ENCODE peak calls at places on chromosomes 13 and 19, in five cellular contexts. J is ovary, H is stomach, Y is transverse colon, Q is breast epithelium. F is an unnamed sample.

GRCh38 chr13:43009506-43009905 is 13.9 kb upstream of the DNAJC15 start:
- DNase-seq in H (no peak), Y (no peak), Q (no peak), J (no peak), F (no peak)

GRCh38 chr13:46134961-46135522 is 30.2 kb upstream of the CPB2 start:
- DNase-seq in H (peak; percentile 47), Y (no peak), Q (peak; percentile 64), J (no peak), F (no peak)

GRCh38 chr13:32538234-32538620 is 368 bp downstream of the N4BP2L2 start:
- DNase-seq in Y (no peak), Q (peak; percentile 26), J (peak; percentile 62), H (peak; percentile 63), F (peak; percentile 55)

GRCh38 chr19:11338164-11338563 is 1.3 kb downstream of the RAB3D start:
- DNase-seq in H (no peak), J (no peak), Q (no peak), Y (peak; percentile 54), F (no peak)

GRCh38 chr13:87680298-87680697 is 9.1 kb downstream of the SLITRK5 start:
- DNase-seq in Q (no peak), Y (no peak), J (no peak), H (no peak), F (no peak)

GRCh38 chr19:17553256-17553655 is 2.2 kb upstream of the COLGALT1 start:
- DNase-seq in Q (peak; percentile 52), Y (peak; percentile 46), H (no peak), J (peak; percentile 60), F (peak; percentile 88)

GRCh38 chr13:94140027-94140426 is 339.5 kb downstream of the DCT start:
- DNase-seq in H (no peak), J (no peak), Q (no peak), Y (no peak), F (no peak)

GRCh38 chr13:73794755-73795154 is 339.4 kb downstream of the KLF12 start:
- DNase-seq in Q (no peak), Y (no peak), J (no peak), H (no peak), F (no peak)

GRCh38 chr13:97142452-97142851 is 79.7 kb upstream of the MBNL2 start:
- DNase-seq in Q (no peak), J (no peak), H (no peak), Y (peak; percentile 70), F (peak; percentile 67)

GRCh38 chr13:19818223-19818842 is 35.6 kb upstream of the PSPC1 start:
- DNase-seq in Y (peak; percentile 19), J (no peak), Q (no peak), H (peak; percentile 45), F (no peak)
- TF ChIP-seq CTCF in Y (no peak), J (no peak), Q (no peak), H (peak; percentile 21), F (peak; percentile 24)

DNA sequence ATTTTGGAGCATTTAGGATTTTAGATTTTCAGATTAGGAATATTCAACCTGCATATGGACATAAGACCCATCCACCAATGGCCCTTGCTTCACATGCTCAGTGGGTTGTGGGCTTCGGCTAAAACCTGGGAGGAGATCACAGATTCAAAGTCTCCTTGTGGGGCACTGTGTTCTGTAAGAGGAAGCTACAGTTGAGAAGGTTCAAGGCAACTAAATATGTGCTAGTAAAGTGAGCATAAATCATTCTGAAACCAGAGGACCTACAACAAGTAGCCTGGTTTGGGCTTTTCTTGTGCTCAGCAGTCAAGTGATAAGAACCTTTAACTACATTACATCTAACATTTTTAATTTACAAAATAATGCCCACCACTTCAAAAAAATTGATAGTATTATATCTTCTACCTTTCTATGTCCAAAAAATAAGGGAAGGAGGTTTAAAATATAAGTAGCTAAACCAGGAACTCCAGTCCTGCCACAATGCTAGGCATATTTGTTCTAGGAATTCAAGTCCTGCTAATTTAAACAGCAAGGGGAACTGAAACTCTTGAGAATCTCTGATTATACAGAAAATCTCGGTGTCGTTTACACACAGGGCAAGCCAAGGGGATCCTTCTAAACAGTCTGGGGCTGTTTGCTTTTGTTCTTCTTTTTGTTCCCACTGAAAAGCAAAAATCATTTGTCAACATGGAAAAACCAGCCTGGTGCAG is 36.6 kb downstream of the FOXO1 start:
- DNase-seq in Y (no peak), J (no peak), Q (no peak), H (no peak), F (no peak)
- H3K4me1 ChIP-seq in Y (peaks cover 18% of the 10 kb centered on the region), J (peaks cover 18% of the 10 kb centered on the region), Q (no peaks in the 10 kb centered on the region), H (no peaks in the 10 kb centered on the region), F (peaks cover 24% of the 10 kb centered on the region)

DNA sequence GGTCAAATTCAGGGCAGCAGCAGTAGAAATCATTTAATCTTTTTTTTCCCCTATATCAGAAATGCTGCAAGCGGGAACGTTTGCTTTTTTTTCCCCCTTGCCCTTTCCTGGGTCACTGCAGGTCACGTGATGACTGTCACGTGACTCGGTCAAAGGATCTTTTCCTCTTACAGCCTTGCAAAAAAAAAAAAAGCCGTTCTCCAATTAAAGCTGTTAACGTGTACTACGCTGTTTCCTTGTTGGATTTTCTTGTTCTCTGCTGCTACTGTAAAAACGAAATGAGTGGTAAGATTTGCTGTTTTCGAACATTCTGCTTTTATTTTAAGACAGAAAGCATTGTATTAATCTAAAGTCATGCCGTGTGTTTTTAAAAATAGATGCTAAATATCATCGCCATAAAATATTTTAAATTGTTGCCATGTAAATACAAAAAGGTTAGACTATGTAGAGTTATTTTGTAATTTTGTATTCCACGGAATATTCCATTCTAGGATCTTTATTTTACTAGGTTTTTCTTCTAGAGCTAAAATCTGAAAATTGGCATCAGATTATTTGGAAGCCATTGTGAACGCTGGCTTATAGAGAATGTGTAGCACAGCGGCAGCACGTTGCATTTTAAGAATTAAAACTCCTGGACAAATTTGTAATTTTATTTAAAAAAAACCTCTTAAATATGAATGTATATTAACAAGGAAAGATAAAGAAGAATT is 109.9 kb upstream of the MLNR start:
- DNase-seq in Q (peak; percentile 70), H (peak; percentile 78), Y (peak; percentile 87), J (peak; percentile 68), F (peak; percentile 80)
- TF ChIP-seq POLR2A in Q (no peak), H (no peak), Y (peak; percentile 29), J (no peak), F (peak; percentile 21)

GRCh38 chr13:109130093-109130835 is 500.9 kb downstream of the MYO16 start:
- DNase-seq in Y (no peak), J (no peak), Q (no peak), H (no peak), F (no peak)

GRCh38 chr13:109131698-109132257 is 502.4 kb downstream of the MYO16 start:
- DNase-seq in Y (no peak), Q (no peak), H (no peak), J (no peak), F (no peak)

GRCh38 chr13:109136873-109137272 is 507.5 kb downstream of the MYO16 start:
- DNase-seq in Y (no peak), J (no peak), H (no peak), Q (no peak), F (no peak)

GRCh38 chr13:109139346-109139745 is 509.9 kb downstream of the MYO16 start:
- DNase-seq in J (no peak), H (no peak), Y (no peak), Q (no peak), F (no peak)

GRCh38 chr13:109135018-109135417 is 505.6 kb downstream of the MYO16 start:
- DNase-seq in J (no peak), Y (no peak), Q (no peak), H (no peak), F (no peak)
- TF ChIP-seq CTCF in J (no peak), Y (no peak), Q (no peak), H (no peak), F (no peak)

DNA sequence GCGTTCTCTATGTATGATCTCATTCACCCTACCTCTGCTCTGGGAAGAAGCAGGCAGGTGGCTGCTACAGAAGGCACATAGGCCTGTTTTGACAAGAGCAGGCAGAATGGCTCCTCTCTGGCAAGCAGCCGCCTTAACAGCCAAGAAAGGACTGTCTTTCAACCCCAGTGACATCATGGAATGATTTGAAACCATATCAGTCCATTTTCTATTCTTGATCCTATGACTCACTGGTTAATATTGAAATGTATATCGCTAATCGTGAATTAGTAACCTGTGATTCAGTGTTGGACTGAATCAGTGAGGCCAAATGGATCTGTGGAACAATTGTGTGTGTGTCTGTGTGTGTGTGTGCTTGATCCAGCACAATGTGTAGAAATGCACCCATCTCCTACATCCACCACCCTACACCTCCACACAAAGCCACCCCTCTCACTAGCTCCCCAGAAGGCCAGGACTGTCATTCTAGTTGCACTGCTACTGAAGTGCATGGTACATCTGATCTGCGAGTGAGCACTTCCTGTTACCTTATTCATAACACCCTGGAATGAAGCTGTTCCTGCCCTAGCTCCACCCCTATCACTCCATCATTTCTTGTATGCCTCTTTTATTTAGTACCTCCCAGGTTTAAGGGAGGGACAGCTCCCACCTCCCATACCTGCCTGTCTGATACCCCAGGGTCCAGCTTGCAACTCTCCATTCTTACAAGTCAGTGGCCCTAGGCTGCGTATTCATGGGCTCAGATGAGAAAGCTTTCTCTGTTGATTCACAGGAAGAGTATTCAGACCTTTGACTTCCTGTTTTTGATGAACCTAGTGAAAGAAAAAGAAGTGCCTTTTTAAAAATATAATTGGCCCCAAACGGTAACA is 460.0 kb downstream of the FOXO1 start:
- DNase-seq in Y (no peak), Q (no peak), H (peak; percentile 46), J (no peak), F (no peak)
- H3K4me1 ChIP-seq in Y (no peaks in the 10 kb centered on the region), Q (no peaks in the 10 kb centered on the region), H (no peaks in the 10 kb centered on the region), J (no peaks in the 10 kb centered on the region), F (no peaks in the 10 kb centered on the region)

DNA sequence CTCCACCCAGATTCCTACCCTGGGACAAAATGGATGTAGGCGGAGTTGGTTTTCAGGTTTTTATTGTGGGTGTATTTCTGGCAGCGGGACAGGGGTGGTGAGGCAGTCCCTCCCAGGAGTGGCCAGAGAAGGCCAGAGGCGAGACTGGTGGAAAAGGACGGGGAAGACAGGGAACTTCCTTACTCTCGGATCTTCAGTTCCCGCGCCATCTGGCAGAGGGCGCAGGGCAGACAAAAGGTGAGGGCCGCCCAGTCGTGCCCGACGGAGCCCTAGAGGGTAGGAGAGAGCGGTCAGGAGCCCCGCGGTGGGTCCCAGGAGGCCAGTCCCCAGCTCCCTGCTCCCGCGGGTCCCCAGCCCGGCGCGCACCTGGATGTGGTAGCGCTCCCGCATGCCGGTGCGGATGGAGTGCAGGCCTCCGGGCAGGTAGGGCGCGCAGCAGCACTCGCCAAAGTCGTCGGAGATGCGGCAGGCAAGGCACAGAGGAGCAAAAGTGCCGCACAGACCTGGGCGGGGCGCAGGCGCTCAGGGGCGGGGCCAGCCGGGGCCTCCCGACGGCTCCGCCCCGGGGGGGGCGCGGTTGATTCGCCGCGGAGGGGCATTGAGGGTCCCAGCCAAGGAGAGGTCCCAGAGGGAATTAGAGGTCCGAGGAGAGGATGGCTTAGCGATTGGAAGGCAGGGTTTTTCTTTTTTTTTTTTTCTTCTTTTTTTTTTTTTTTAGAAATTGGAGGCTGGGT is 3.0 kb downstream of the CNFN start:
- DNase-seq in J (no peak), H (peak; percentile 55), Y (peak; percentile 86), Q (peak; percentile 79), F (peak; percentile 76)
- TF ChIP-seq POLR2A in J (no peak), H (no peak), Y (peak; percentile 46), Q (no peak), F (no peak)

DNA sequence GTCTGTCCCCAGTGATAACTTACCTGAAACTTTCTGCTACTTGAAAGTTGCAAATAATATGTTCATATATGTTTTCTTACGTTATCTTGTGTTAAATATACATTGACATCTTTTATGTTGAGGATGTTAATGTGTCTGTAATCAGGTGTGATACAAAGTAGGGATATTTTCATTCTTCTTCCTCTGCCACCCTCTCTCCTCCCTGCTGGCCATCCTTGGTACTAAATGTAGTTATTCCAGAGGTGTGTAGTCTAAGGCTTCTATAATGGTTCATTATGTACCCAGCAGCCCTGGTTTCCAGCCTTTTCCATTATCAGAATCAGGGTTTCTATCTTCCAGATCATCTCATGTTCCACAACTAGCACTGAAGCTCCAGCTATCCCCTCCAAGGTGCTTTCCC is 606.7 kb upstream of the KLHL1 start:
- DNase-seq in H (no peak), Q (no peak), Y (no peak), J (no peak), F (no peak)
- TF ChIP-seq CTCF in H (no peak), Q (no peak), Y (no peak), J (no peak), F (no peak)